ENCODE peak calls at places on chromosomes 5 and 9, in five cellular contexts. One of them, this sample, is unnamed.

GRCh38 chr5:154267516-154267915 is 77.0 kb downstream of the GALNT10 start:
- DNase-seq in H9: no peak
- DNase-seq in astrocyte: no peak
- DNase-seq in RWPE2: no peak
- DNase-seq in transverse colon: no peak
- DNase-seq in this sample: no peak

GRCh38 chr5:139811076-139811607 is 15.5 kb downstream of the PSD2 start:
- DNase-seq in H9: no peak
- DNase-seq in astrocyte: no peak
- DNase-seq in RWPE2: peak
- DNase-seq in transverse colon: no peak
- DNase-seq in this sample: no peak

GRCh38 chr5:6446042-6446441 is 2.6 kb upstream of the UBE2QL1 start:
- DNase-seq in H9: no peak
- DNase-seq in astrocyte: no peak
- DNase-seq in RWPE2: no peak
- DNase-seq in transverse colon: no peak
- DNase-seq in this sample: no peak

GRCh38 chr9:113477661-113478060 is 14.1 kb downstream of the RGS3 start:
- DNase-seq in H9: no peak
- DNase-seq in astrocyte: no peak
- DNase-seq in RWPE2: no peak
- DNase-seq in transverse colon: no peak
- DNase-seq in this sample: no peak

GRCh38 chr5:170631471-170632195 is 127.8 kb downstream of the KCNIP1 start:
- DNase-seq in H9: peak
- DNase-seq in astrocyte: no peak
- DNase-seq in RWPE2: peak
- DNase-seq in transverse colon: no peak
- DNase-seq in this sample: peak

GRCh38 chr9:76803083-76803482 is 38.8 kb downstream of the PCA3 start:
- DNase-seq in H9: no peak
- DNase-seq in astrocyte: no peak
- DNase-seq in RWPE2: no peak
- DNase-seq in transverse colon: no peak
- DNase-seq in this sample: no peak

GRCh38 chr5:4879693-4880303 is 260.3 kb upstream of the ADAMTS16 start:
- DNase-seq in H9: peak
- DNase-seq in astrocyte: peak
- DNase-seq in RWPE2: no peak
- DNase-seq in transverse colon: peak
- DNase-seq in this sample: peak

GRCh38 chr9:89872913-89873707 is 268.3 kb downstream of the GADD45G start:
- DNase-seq in H9: peak
- DNase-seq in astrocyte: no peak
- DNase-seq in RWPE2: peak
- DNase-seq in transverse colon: no peak
- DNase-seq in this sample: peak

GRCh38 chr9:72622186-72622585 is 100.8 kb downstream of the TMC1 start:
- DNase-seq in H9: no peak
- DNase-seq in astrocyte: no peak
- DNase-seq in RWPE2: no peak
- DNase-seq in transverse colon: no peak
- DNase-seq in this sample: peak

GRCh38 chr9:111148390-111148993 is 110.2 kb upstream of the LPAR1 start:
- DNase-seq in H9: no peak
- DNase-seq in astrocyte: no peak
- DNase-seq in RWPE2: no peak
- DNase-seq in transverse colon: no peak
- DNase-seq in this sample: no peak

GRCh38 chr5:171577042-171577441 is 157.6 kb downstream of the FGF18 start:
- DNase-seq in H9: no peak
- DNase-seq in astrocyte: no peak
- DNase-seq in RWPE2: no peak
- DNase-seq in transverse colon: no peak
- DNase-seq in this sample: no peak

GRCh38 chr9:98356953-98357352 is 101.5 kb upstream of the TBC1D2 start:
- DNase-seq in H9: no peak
- DNase-seq in astrocyte: peak
- DNase-seq in RWPE2: no peak
- DNase-seq in transverse colon: no peak
- DNase-seq in this sample: no peak

GRCh38 chr9:89919171-89919681 is 314.4 kb downstream of the GADD45G start:
- DNase-seq in H9: peak
- DNase-seq in astrocyte: no peak
- DNase-seq in RWPE2: no peak
- DNase-seq in transverse colon: peak
- DNase-seq in this sample: peak

GRCh38 chr5:43627028-43627427 is 24.0 kb downstream of the NNT start:
- DNase-seq in H9: peak
- DNase-seq in astrocyte: no peak
- DNase-seq in RWPE2: no peak
- DNase-seq in transverse colon: peak
- DNase-seq in this sample: peak

GRCh38 chr9:136808075-136808780 is 480 bp downstream of the RABL6 start:
- DNase-seq in H9: peak
- DNase-seq in astrocyte: no peak
- DNase-seq in RWPE2: peak
- DNase-seq in transverse colon: peak
- DNase-seq in this sample: peak

GRCh38 chr5:114467729-114468128 is 105.9 kb downstream of the KCNN2 start:
- DNase-seq in H9: no peak
- DNase-seq in astrocyte: no peak
- DNase-seq in RWPE2: no peak
- DNase-seq in transverse colon: no peak
- DNase-seq in this sample: no peak

GRCh38 chr9:27192291-27192960 is 83.4 kb downstream of the TEK start:
- DNase-seq in H9: no peak
- DNase-seq in astrocyte: peak
- DNase-seq in RWPE2: no peak
- DNase-seq in transverse colon: no peak
- DNase-seq in this sample: no peak

GRCh38 chr5:176379881-176380280 is 8.5 kb downstream of the NOP16 start:
- DNase-seq in H9: no peak
- DNase-seq in astrocyte: no peak
- DNase-seq in RWPE2: no peak
- DNase-seq in transverse colon: no peak
- DNase-seq in this sample: no peak

GRCh38 chr9:134966697-134967546 is 49.2 kb upstream of the FCN1 start:
- DNase-seq in H9: no peak
- DNase-seq in astrocyte: no peak
- DNase-seq in RWPE2: no peak
- DNase-seq in transverse colon: no peak
- DNase-seq in this sample: no peak

GRCh38 chr5:158943569-158943968 is 156.1 kb downstream of the EBF1 start:
- DNase-seq in H9: no peak
- DNase-seq in astrocyte: no peak
- DNase-seq in RWPE2: no peak
- DNase-seq in transverse colon: no peak
- DNase-seq in this sample: no peak

GRCh38 chr5:126917918-126918623 is 112.3 kb downstream of the MARCHF3 start:
- DNase-seq in H9: peak
- DNase-seq in astrocyte: peak
- DNase-seq in RWPE2: no peak
- DNase-seq in transverse colon: no peak
- DNase-seq in this sample: no peak

GRCh38 chr5:180314106-180314505 is 22.2 kb upstream of the MAPK9 start:
- DNase-seq in H9: no peak
- DNase-seq in astrocyte: no peak
- DNase-seq in RWPE2: no peak
- DNase-seq in transverse colon: no peak
- DNase-seq in this sample: no peak
- H3K27ac ChIP-seq in H9: no peak
- H3K27ac ChIP-seq in astrocyte: no peak
- H3K27ac ChIP-seq in RWPE2: no peak
- H3K27ac ChIP-seq in transverse colon: peak
- H3K27ac ChIP-seq in this sample: no peak

DNA sequence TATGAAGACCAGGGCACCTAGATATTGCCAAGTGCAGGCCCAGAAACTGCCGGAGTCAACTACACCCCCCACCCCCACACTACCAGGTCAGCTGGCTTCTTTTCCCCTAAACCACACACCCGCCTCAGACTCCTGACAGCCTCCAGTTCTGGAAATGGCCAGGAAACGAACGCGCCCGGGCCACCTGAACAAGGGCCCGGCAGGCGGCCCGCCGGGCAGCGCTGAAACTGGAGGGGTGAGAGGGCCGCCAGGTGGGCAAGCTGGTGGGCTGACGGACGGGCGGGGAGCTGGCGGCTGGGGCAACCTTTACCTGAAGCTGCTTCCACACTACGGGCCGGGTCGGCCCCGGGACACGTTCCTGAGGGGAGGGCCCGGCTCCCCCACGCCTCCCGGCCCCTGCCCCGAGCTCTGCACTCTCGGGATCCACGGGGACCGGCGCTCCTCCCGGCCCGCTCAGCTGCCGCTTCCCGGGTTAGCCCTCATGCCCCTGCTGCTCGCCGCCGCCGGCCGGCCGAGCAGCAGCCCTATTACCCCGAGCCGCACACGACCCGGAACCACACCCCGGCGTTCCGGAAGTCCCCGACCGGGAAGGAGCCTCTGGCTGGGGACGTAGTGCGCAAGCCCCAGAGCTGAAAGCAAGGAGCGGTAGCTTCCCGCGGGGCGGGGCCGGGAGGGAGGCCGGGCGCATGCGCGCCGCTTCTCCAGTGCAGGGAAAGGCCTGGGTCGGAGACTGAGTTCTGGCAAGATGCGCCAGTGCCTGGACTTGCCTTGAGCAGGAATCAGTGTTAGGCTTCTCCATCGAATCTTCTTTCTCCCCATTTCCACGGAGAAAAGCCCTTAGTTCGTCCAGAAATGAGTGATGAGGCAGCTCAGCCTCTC is at the start of gene MAPKAP1:
- DNase-seq in H9: peak
- DNase-seq in astrocyte: peak
- DNase-seq in RWPE2: peak
- DNase-seq in transverse colon: peak
- DNase-seq in this sample: peak
- H3K27ac ChIP-seq in H9: no peak
- H3K27ac ChIP-seq in astrocyte: peak
- H3K27ac ChIP-seq in RWPE2: peak
- H3K27ac ChIP-seq in transverse colon: peak
- H3K27ac ChIP-seq in this sample: peak

GRCh38 chr5:92390657-92391056 is 1007.5 kb upstream of the ARRDC3 start:
- DNase-seq in H9: no peak
- DNase-seq in astrocyte: no peak
- DNase-seq in RWPE2: no peak
- DNase-seq in transverse colon: no peak
- DNase-seq in this sample: no peak
- H3K27ac ChIP-seq in H9: no peak
- H3K27ac ChIP-seq in astrocyte: no peak
- H3K27ac ChIP-seq in RWPE2: no peak
- H3K27ac ChIP-seq in transverse colon: no peak
- H3K27ac ChIP-seq in this sample: no peak

GRCh38 chr5:50420343-50420935 is 20.6 kb downstream of the EMB start:
- DNase-seq in H9: no peak
- DNase-seq in astrocyte: peak
- DNase-seq in RWPE2: no peak
- DNase-seq in transverse colon: no peak
- DNase-seq in this sample: no peak

DNA sequence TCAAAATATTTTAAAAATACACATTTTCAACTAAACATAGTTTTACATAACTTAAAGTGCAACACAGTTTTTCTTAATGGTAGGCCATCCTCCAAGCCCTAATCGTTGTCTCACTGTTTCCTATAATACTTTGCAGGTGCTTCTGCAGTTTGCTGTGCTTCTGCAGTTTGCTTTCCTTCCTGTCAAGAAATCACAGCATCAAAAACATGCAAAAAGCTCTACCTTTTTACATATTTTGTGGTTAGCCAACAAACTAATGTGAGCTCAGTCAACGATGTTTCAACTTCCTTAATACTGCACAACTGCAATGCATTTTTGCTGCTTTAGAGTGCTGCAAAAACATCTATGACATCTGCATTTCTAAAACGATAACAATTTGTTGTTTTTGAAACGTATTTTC is 25.2 kb downstream of the EMB start:
- DNase-seq in H9: no peak
- DNase-seq in astrocyte: no peak
- DNase-seq in RWPE2: no peak
- DNase-seq in transverse colon: no peak
- DNase-seq in this sample: no peak
- H3K27ac ChIP-seq in H9: no peak
- H3K27ac ChIP-seq in astrocyte: no peak
- H3K27ac ChIP-seq in RWPE2: no peak
- H3K27ac ChIP-seq in transverse colon: no peak
- H3K27ac ChIP-seq in this sample: no peak

GRCh38 chr9:121331549-121331948 is 38.5 kb downstream of the STOM start:
- DNase-seq in H9: no peak
- DNase-seq in astrocyte: no peak
- DNase-seq in RWPE2: no peak
- DNase-seq in transverse colon: no peak
- DNase-seq in this sample: no peak

GRCh38 chr9:121328876-121329681 is 41.0 kb downstream of the STOM start:
- DNase-seq in H9: no peak
- DNase-seq in astrocyte: no peak
- DNase-seq in RWPE2: no peak
- DNase-seq in transverse colon: no peak
- DNase-seq in this sample: peak

GRCh38 chr9:121331992-121332685 is 37.9 kb downstream of the STOM start:
- DNase-seq in H9: no peak
- DNase-seq in astrocyte: no peak
- DNase-seq in RWPE2: no peak
- DNase-seq in transverse colon: no peak
- DNase-seq in this sample: no peak

GRCh38 chr9:121336705-121337104 is 33.3 kb downstream of the STOM start:
- DNase-seq in H9: no peak
- DNase-seq in astrocyte: no peak
- DNase-seq in RWPE2: no peak
- DNase-seq in transverse colon: no peak
- DNase-seq in this sample: no peak

GRCh38 chr9:121333950-121334773 is 35.9 kb downstream of the STOM start:
- DNase-seq in H9: no peak
- DNase-seq in astrocyte: no peak
- DNase-seq in RWPE2: no peak
- DNase-seq in transverse colon: no peak
- DNase-seq in this sample: peak
- H3K27ac ChIP-seq in H9: no peak
- H3K27ac ChIP-seq in astrocyte: no peak
- H3K27ac ChIP-seq in RWPE2: peak
- H3K27ac ChIP-seq in transverse colon: peak
- H3K27ac ChIP-seq in this sample: peak